ENCODE peak calls at places on chromosomes 11 and 22, in five cellular contexts. One of them, this sample, is unnamed.

GRCh38 chr11:67384851-67385366 is 6.9 kb upstream of the RAD9A start:
- DNase-seq in HT1080: peak; percentile 71
- DNase-seq in endothelial cell: no peak
- DNase-seq in stimulated activated CD4-positive, alpha-beta T cell treated with anti-CD3 and anti-CD28 coated beads, Interleukin-1b, Interleukin-23, amount 100 ng/mL, for 1 hour: no peak
- DNase-seq in M059J: peak; percentile 76
- DNase-seq in this sample: no peak

GRCh38 chr11:8382436-8383053 is 118.9 kb upstream of the LMO1 start:
- DNase-seq in HT1080: peak; percentile 87
- DNase-seq in endothelial cell: no peak
- DNase-seq in stimulated activated CD4-positive, alpha-beta T cell treated with anti-CD3 and anti-CD28 coated beads, Interleukin-1b, Interleukin-23, amount 100 ng/mL, for 1 hour: no peak
- DNase-seq in M059J: peak; percentile 85
- DNase-seq in this sample: peak; percentile 13

GRCh38 chr11:18721576-18722292 is 4.3 kb downstream of the IGSF22 start:
- DNase-seq in HT1080: peak; percentile 22
- DNase-seq in endothelial cell: peak; percentile 58
- DNase-seq in stimulated activated CD4-positive, alpha-beta T cell treated with anti-CD3 and anti-CD28 coated beads, Interleukin-1b, Interleukin-23, amount 100 ng/mL, for 1 hour: no peak
- DNase-seq in M059J: peak; percentile 56
- DNase-seq in this sample: peak; percentile 86

GRCh38 chr22:43789452-43789851 is 22.7 kb downstream of the EFCAB6 start:
- DNase-seq in HT1080: no peak
- DNase-seq in endothelial cell: no peak
- DNase-seq in stimulated activated CD4-positive, alpha-beta T cell treated with anti-CD3 and anti-CD28 coated beads, Interleukin-1b, Interleukin-23, amount 100 ng/mL, for 1 hour: no peak
- DNase-seq in M059J: peak; percentile 86
- DNase-seq in this sample: no peak

GRCh38 chr22:24445481-24446290 is 18.3 kb downstream of the ADORA2A start:
- DNase-seq in HT1080: peak; percentile 41
- DNase-seq in endothelial cell: no peak
- DNase-seq in stimulated activated CD4-positive, alpha-beta T cell treated with anti-CD3 and anti-CD28 coated beads, Interleukin-1b, Interleukin-23, amount 100 ng/mL, for 1 hour: no peak
- DNase-seq in M059J: peak; percentile 26
- DNase-seq in this sample: peak; percentile 64

GRCh38 chr11:67373916-67374570 is 645 bp upstream of the CLCF1 start:
- DNase-seq in HT1080: peak; percentile 98
- DNase-seq in endothelial cell: peak; percentile 85
- DNase-seq in stimulated activated CD4-positive, alpha-beta T cell treated with anti-CD3 and anti-CD28 coated beads, Interleukin-1b, Interleukin-23, amount 100 ng/mL, for 1 hour: no peak
- DNase-seq in M059J: peak; percentile 99
- DNase-seq in this sample: peak; percentile 91

GRCh38 chr11:32893947-32894827 is 1.6 kb downstream of the QSER1 start:
- DNase-seq in HT1080: peak; percentile 82
- DNase-seq in endothelial cell: peak; percentile 22
- DNase-seq in stimulated activated CD4-positive, alpha-beta T cell treated with anti-CD3 and anti-CD28 coated beads, Interleukin-1b, Interleukin-23, amount 100 ng/mL, for 1 hour: no peak
- DNase-seq in M059J: peak; percentile 91
- DNase-seq in this sample: peak; percentile 68

GRCh38 chr11:111765320-111765983 is 737 bp downstream of the PPP2R1B start:
- DNase-seq in HT1080: peak; percentile 17
- DNase-seq in endothelial cell: no peak
- DNase-seq in stimulated activated CD4-positive, alpha-beta T cell treated with anti-CD3 and anti-CD28 coated beads, Interleukin-1b, Interleukin-23, amount 100 ng/mL, for 1 hour: no peak
- DNase-seq in M059J: peak; percentile 23
- DNase-seq in this sample: no peak

GRCh38 chr11:126080206-126080941 is 17.7 kb upstream of the CDON start:
- DNase-seq in HT1080: no peak
- DNase-seq in endothelial cell: no peak
- DNase-seq in stimulated activated CD4-positive, alpha-beta T cell treated with anti-CD3 and anti-CD28 coated beads, Interleukin-1b, Interleukin-23, amount 100 ng/mL, for 1 hour: no peak
- DNase-seq in M059J: peak; percentile 73
- DNase-seq in this sample: no peak

GRCh38 chr11:128582496-128583366 is 4.6 kb downstream of the ETS1 start:
- DNase-seq in HT1080: peak; percentile 90
- DNase-seq in endothelial cell: no peak
- DNase-seq in stimulated activated CD4-positive, alpha-beta T cell treated with anti-CD3 and anti-CD28 coated beads, Interleukin-1b, Interleukin-23, amount 100 ng/mL, for 1 hour: no peak
- DNase-seq in M059J: peak; percentile 95
- DNase-seq in this sample: peak; percentile 60

GRCh38 chr11:113729456-113729855 is 23.3 kb upstream of the TMPRSS5 start:
- DNase-seq in HT1080: no peak
- DNase-seq in endothelial cell: no peak
- DNase-seq in stimulated activated CD4-positive, alpha-beta T cell treated with anti-CD3 and anti-CD28 coated beads, Interleukin-1b, Interleukin-23, amount 100 ng/mL, for 1 hour: no peak
- DNase-seq in M059J: peak; percentile 40
- DNase-seq in this sample: no peak

GRCh38 chr22:23067691-23068090 is 2.6 kb upstream of the GNAZ start:
- DNase-seq in HT1080: no peak
- DNase-seq in endothelial cell: peak; percentile 1
- DNase-seq in stimulated activated CD4-positive, alpha-beta T cell treated with anti-CD3 and anti-CD28 coated beads, Interleukin-1b, Interleukin-23, amount 100 ng/mL, for 1 hour: no peak
- DNase-seq in M059J: no peak
- DNase-seq in this sample: peak; percentile 7

GRCh38 chr22:25350551-25350971 is 131.1 kb downstream of the CRYBB2 start:
- DNase-seq in HT1080: no peak
- DNase-seq in endothelial cell: no peak
- DNase-seq in stimulated activated CD4-positive, alpha-beta T cell treated with anti-CD3 and anti-CD28 coated beads, Interleukin-1b, Interleukin-23, amount 100 ng/mL, for 1 hour: no peak
- DNase-seq in M059J: no peak
- DNase-seq in this sample: peak; percentile 79

GRCh38 chr11:60842688-60843605 is 1.0 kb downstream of the CCDC86 start:
- DNase-seq in HT1080: no peak
- DNase-seq in endothelial cell: no peak
- DNase-seq in stimulated activated CD4-positive, alpha-beta T cell treated with anti-CD3 and anti-CD28 coated beads, Interleukin-1b, Interleukin-23, amount 100 ng/mL, for 1 hour: no peak
- DNase-seq in M059J: peak; percentile 30
- DNase-seq in this sample: peak; percentile 47

GRCh38 chr22:50613291-50613981 is 12.8 kb downstream of the MAPK8IP2 start:
- DNase-seq in HT1080: no peak
- DNase-seq in endothelial cell: no peak
- DNase-seq in stimulated activated CD4-positive, alpha-beta T cell treated with anti-CD3 and anti-CD28 coated beads, Interleukin-1b, Interleukin-23, amount 100 ng/mL, for 1 hour: no peak
- DNase-seq in M059J: no peak
- DNase-seq in this sample: peak; percentile 80

GRCh38 chr11:65718964-65719492 is 1.6 kb downstream of the RNASEH2C start:
- DNase-seq in HT1080: no peak
- DNase-seq in endothelial cell: no peak
- DNase-seq in stimulated activated CD4-positive, alpha-beta T cell treated with anti-CD3 and anti-CD28 coated beads, Interleukin-1b, Interleukin-23, amount 100 ng/mL, for 1 hour: no peak
- DNase-seq in M059J: peak; percentile 40
- DNase-seq in this sample: no peak

GRCh38 chr11:116062129-116062525 is 557.9 kb upstream of the CADM1 start:
- DNase-seq in HT1080: no peak
- DNase-seq in endothelial cell: no peak
- DNase-seq in stimulated activated CD4-positive, alpha-beta T cell treated with anti-CD3 and anti-CD28 coated beads, Interleukin-1b, Interleukin-23, amount 100 ng/mL, for 1 hour: no peak
- DNase-seq in M059J: peak; percentile 22
- DNase-seq in this sample: no peak

GRCh38 chr22:41273128-41273527 is 12.9 kb downstream of the RANGAP1 start:
- DNase-seq in HT1080: no peak
- DNase-seq in endothelial cell: no peak
- DNase-seq in stimulated activated CD4-positive, alpha-beta T cell treated with anti-CD3 and anti-CD28 coated beads, Interleukin-1b, Interleukin-23, amount 100 ng/mL, for 1 hour: no peak
- DNase-seq in M059J: no peak
- DNase-seq in this sample: no peak

GRCh38 chr11:86524603-86525352 is 147.6 kb downstream of the ME3 start:
- DNase-seq in HT1080: peak; percentile 79
- DNase-seq in endothelial cell: no peak
- DNase-seq in stimulated activated CD4-positive, alpha-beta T cell treated with anti-CD3 and anti-CD28 coated beads, Interleukin-1b, Interleukin-23, amount 100 ng/mL, for 1 hour: no peak
- DNase-seq in M059J: peak; percentile 91
- DNase-seq in this sample: no peak

This sample was measured in H7.